ENCODE peak calls at places on chromosomes 13 and 19, in nine cellular contexts. H, A, B, Y, Z, M, I, W and U are unnamed samples.

GRCh38 chr19:17314007-17314589 is 4.7 kb downstream of the DDA1 start:
- DNase-seq in W (no peak), B (no peak), Z (no peak), M (no peak), Y (no peak), I (no peak), A (no peak), H (no peak), U (no peak)

GRCh38 chr19:38658462-38659306 is 11.2 kb downstream of the ACTN4 start:
- DNase-seq in B (no peak), Z (peak), Y (no peak), W (no peak), M (peak), A (no peak), H (no peak), I (peak), U (peak)

GRCh38 chr13:22837980-22838615 is 342.7 kb upstream of the SGCG start:
- DNase-seq in W (no peak), M (no peak), A (no peak), Y (peak), B (no peak), H (no peak), I (no peak), Z (no peak), U (no peak)

GRCh38 chr13:113726961-113727411 is 32.0 kb upstream of the TMEM255B start:
- DNase-seq in Z (peak), M (peak), A (no peak), H (no peak), W (peak), I (no peak), Y (no peak), B (no peak), U (no peak)

GRCh38 chr13:35976126-35976525 is 155.1 kb downstream of the DCLK1 start:
- DNase-seq in A (no peak), I (no peak), B (no peak), Y (no peak), Z (no peak), H (no peak), M (no peak), W (no peak), U (no peak)

GRCh38 chr19:1223018-1223855 is 14.6 kb downstream of the CBARP start:
- DNase-seq in W (no peak), Z (peak), H (peak), I (no peak), A (peak), M (peak), B (peak), Y (peak), U (peak)

GRCh38 chr13:30479154-30479553 is 13.4 kb upstream of the HMGB1 start:
- DNase-seq in W (no peak), Y (no peak), B (no peak), M (no peak), A (no peak), I (no peak), H (no peak), Z (no peak), U (peak)

GRCh38 chr13:94093652-94094310 is 385.7 kb downstream of the DCT start:
- DNase-seq in H (no peak), Z (no peak), W (no peak), I (no peak), M (peak), Y (no peak), B (no peak), A (no peak), U (no peak)

GRCh38 chr19:17762505-17763229 is 11.4 kb downstream of the FCHO1 start:
- DNase-seq in Y (peak), B (peak), H (peak), Z (peak), W (no peak), A (peak), M (peak), I (no peak), U (no peak)

GRCh38 chr13:46181799-46182490 is at the start of gene LCP1:
- DNase-seq in M (no peak), A (peak), W (peak), Z (peak), H (no peak), I (no peak), Y (no peak), B (peak), U (peak)

GRCh38 chr13:50152224-50152623 is 137.0 kb downstream of the KCNRG start:
- DNase-seq in B (peak), M (no peak), A (no peak), Z (no peak), W (peak), Y (no peak), H (no peak), I (no peak), U (no peak)

GRCh38 chr13:32726374-32727037 is 140.3 kb downstream of the PDS5B start:
- DNase-seq in Z (no peak), W (no peak), A (no peak), M (peak), B (no peak), Y (no peak), I (no peak), H (no peak), U (peak)

GRCh38 chr19:44544031-44544430 is 14.6 kb upstream of the CEACAM20 start:
- DNase-seq in Y (no peak), B (no peak), W (no peak), I (no peak), H (no peak), A (no peak), M (no peak), Z (no peak), U (no peak)

GRCh38 chr13:24085662-24086061 is 74.9 kb upstream of the SPATA13 start:
- DNase-seq in Z (peak), I (no peak), B (no peak), Y (no peak), H (no peak), M (no peak), A (no peak), W (no peak), U (no peak)

GRCh38 chr13:71645467-71645866 is 221.5 kb downstream of the DACH1 start:
- DNase-seq in I (no peak), Y (no peak), W (no peak), Z (no peak), B (no peak), A (no peak), H (no peak), M (no peak), U (no peak)

GRCh38 chr19:18342090-18342632 is 1.8 kb downstream of the PGPEP1 start:
- DNase-seq in B (no peak), Y (no peak), Z (no peak), I (no peak), M (no peak), H (no peak), A (no peak), W (no peak), U (no peak)

GRCh38 chr19:14495678-14496028 is 274 bp downstream of the GIPC1 start:
- DNase-seq in Z (no peak), W (no peak), I (no peak), Y (no peak), M (no peak), A (no peak), H (no peak), B (no peak), U (no peak)

GRCh38 chr19:38228491-38229439 is 4.7 kb upstream of the DPF1 start:
- DNase-seq in H (peak), W (no peak), I (no peak), M (no peak), B (no peak), Z (no peak), Y (peak), A (peak), U (no peak)

GRCh38 chr13:112588490-112589297 is 741 bp upstream of the TUBGCP3 start:
- DNase-seq in Z (no peak), Y (no peak), I (no peak), H (no peak), A (no peak), B (no peak), M (no peak), W (no peak), U (no peak)

GRCh38 chr13:28423010-28423409 is 71.9 kb downstream of the FLT1 start:
- DNase-seq in I (no peak), B (peak), A (no peak), Z (no peak), M (no peak), Y (no peak), H (no peak), W (no peak), U (no peak)

GRCh38 chr13:26325876-26326275 is 71.9 kb downstream of the CDK8 start:
- DNase-seq in I (no peak), Y (no peak), H (no peak), W (no peak), B (no peak), A (no peak), Z (peak), M (no peak), U (no peak)

GRCh38 chr13:29573190-29573589 is 22.3 kb downstream of the SLC7A1 start:
- DNase-seq in M (peak), Z (no peak), A (no peak), H (no peak), I (no peak), B (peak), W (no peak), Y (no peak), U (no peak)

DNA sequence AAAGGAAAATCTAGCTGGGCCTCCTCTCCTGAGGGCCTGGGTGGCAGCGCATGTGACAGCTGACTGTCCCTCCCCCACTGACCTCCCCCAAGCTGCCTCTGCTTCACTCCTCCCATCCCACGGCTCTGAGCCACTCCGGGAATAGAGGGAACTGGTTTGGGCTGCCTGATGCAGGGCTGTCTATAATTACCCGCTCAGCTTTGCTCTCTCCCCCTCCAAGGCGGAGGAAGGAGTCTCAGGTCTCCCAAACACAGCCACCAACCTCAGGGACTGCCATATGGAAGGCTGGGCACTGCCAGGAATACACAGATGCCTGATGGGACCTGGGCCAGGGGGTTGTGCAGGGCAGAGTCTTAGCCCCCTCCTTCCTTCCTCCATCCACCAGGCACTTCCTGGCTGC is 7.8 kb downstream of the NAPA start:
- DNase-seq in I (no peak), M (no peak), H (no peak), W (no peak), B (no peak), Y (no peak), A (no peak), Z (no peak), U (peak)
- H3K4me2 ChIP-seq in I (no peak), M (no peak), H (no peak), W (no peak), B (no peak), Y (no peak), A (no peak), Z (no peak), U (peak)

DNA sequence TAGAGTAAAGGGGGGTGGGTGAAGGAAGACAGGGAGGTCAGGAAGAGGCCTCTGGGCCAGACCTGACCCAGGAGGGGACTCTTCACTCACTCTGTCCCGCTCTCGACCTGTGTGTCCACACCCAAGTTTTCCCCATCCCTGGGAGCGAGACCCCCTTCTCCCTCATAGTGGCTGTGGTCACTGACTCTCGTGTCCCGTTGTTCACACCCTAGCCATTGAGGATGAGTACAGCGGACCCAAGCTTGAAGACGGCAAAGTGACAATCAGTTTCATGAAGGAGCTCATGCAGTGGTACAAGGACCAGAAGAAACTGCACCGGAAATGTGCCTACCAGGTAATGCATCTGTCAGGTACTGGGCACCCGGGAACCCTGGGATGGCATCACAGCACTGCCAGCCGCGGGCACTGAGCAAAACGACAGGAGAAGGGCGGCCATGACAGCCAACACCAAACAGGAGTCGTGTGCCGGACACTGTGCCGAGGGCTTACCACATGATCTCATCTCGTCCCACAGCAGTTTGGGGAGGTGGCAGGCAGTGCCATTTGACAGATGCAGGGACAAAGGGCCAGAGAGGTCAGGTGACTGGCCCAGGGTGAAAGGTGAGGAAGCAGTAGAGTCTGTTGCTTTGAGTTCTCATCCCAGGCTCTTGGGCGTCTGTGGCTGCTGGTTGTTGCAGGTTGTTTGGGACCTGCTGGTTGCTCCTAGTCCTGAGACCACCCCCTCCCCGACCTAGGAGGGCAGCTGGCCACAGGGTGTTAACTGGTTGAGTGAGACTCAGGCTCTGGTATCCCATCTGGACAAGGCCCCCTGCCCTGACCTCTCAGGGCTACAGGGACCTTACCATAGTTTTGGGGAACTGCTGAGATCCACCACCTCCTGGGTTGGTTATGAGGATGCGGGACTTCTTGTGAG is 29.6 kb downstream of the PPP5C start:
- DNase-seq in W (no peak), Y (no peak), H (no peak), M (no peak), I (no peak), A (no peak), Z (no peak), B (no peak), U (no peak)
- TF ChIP-seq EZH2phosphoT487 in W (no peak), Y (no peak), H (no peak), M (no peak), I (no peak), A (no peak), Z (no peak), B (no peak), U (no peak)

DNA sequence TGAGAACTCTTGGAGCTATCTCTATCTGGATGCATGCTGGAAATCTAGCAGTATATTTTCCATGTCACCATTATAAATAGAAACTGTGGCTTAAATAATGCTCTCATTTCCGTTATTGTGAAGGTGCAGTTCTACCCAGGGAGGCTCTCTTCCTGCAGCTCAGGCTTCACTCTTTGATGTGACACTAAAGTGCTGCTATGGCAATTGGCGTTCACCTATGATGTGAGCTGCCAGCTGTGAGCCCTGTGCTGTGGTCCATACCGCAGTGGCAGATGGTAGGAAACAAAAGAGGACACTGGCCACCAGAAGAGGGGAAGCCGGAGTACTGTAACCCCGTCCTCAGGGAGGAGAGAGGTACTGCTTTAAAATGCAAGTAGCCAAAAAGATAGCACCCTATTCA is 40.6 kb upstream of the ZNF681 start:
- DNase-seq in Y (no peak), M (no peak), H (no peak), A (no peak), W (peak), Z (no peak), I (no peak), B (peak), U (no peak)
- H3K4me2 ChIP-seq in Y (no peak), M (no peak), H (no peak), A (no peak), W (peak), Z (no peak), I (no peak), B (peak), U (no peak)

GRCh38 chr13:20195846-20196245 is 3.1 kb upstream of the GJB2 start:
- DNase-seq in B (no peak), M (no peak), A (no peak), Y (no peak), W (no peak), H (no peak), I (no peak), Z (peak), U (no peak)

GRCh38 chr13:20193142-20193923 is 595 bp upstream of the GJB2 start:
- DNase-seq in B (no peak), W (no peak), H (peak), I (no peak), Y (no peak), Z (peak), A (peak), M (peak), U (no peak)

GRCh38 chr13:20193924-20194631 is 1.3 kb upstream of the GJB2 start:
- DNase-seq in M (peak), B (no peak), Z (no peak), Y (no peak), H (peak), W (no peak), A (peak), I (no peak), U (no peak)

GRCh38 chr13:20198781-20199180 is 6.0 kb upstream of the GJB2 start:
- DNase-seq in Z (peak), M (no peak), H (no peak), I (no peak), A (no peak), B (no peak), W (no peak), Y (no peak), U (no peak)

GRCh38 chr13:20197361-20197834 is 4.7 kb upstream of the GJB2 start:
- DNase-seq in W (peak), Y (peak), B (peak), I (peak), A (peak), Z (peak), M (peak), H (peak), U (peak)
- TF ChIP-seq EZH2phosphoT487 in W (no peak), Y (no peak), B (no peak), I (no peak), A (no peak), Z (no peak), M (no peak), H (no peak), U (no peak)